ENCODE peak calls at places on chromosomes 13 and 19, in seven cellular contexts. F is H1, G is K562, D is HepG2, B is HCT116, Q is SK-N-SH, K is GM12878. L is an unnamed sample.

GRCh38 chr13:100513987-100514670 is 74.5 kb downstream of the GGACT start:
- DNase-seq in F (no peak), G (no peak), D (no peak), B (no peak), Q (no peak), K (no peak), L (no peak)

GRCh38 chr13:26921918-26922317 is 161.3 kb upstream of the GPR12 start:
- DNase-seq in F (no peak), G (no peak), D (no peak), B (no peak), Q (no peak), K (no peak), L (no peak)

GRCh38 chr13:37313383-37313782 is 207.9 kb upstream of the CSNK1A1L start:
- DNase-seq in F (no peak), G (no peak), D (no peak), B (no peak), Q (no peak), K (no peak), L (no peak)

GRCh38 chr13:48730971-48731658 is 77.4 kb downstream of the CYSLTR2 start:
- DNase-seq in F (no peak), G (no peak), D (no peak), B (peak), Q (no peak), K (no peak), L (no peak)

GRCh38 chr19:3053780-3054179 is 8.5 kb downstream of the TLE5 start:
- DNase-seq in F (no peak), G (peak), D (no peak), B (no peak), Q (no peak), K (no peak), L (no peak)

GRCh38 chr19:13104848-13105646 is 2.4 kb upstream of the LYL1 start:
- DNase-seq in F (no peak), G (no peak), D (no peak), B (no peak), Q (no peak), K (no peak), L (no peak)

GRCh38 chr19:29673451-29674371 is 8.4 kb downstream of the PLEKHF1 start:
- DNase-seq in F (no peak), G (no peak), D (no peak), B (no peak), Q (no peak), K (no peak), L (no peak)

GRCh38 chr13:111956261-111957151 is 110.4 kb upstream of the SOX1 start:
- DNase-seq in F (no peak), G (no peak), D (no peak), B (no peak), Q (no peak), K (no peak), L (no peak)

GRCh38 chr13:113413178-113413897 is 40.0 kb downstream of the ADPRHL1 start:
- DNase-seq in F (no peak), G (no peak), D (no peak), B (no peak), Q (no peak), K (no peak), L (no peak)

GRCh38 chr13:35824395-35824794 is 306.8 kb downstream of the DCLK1 start:
- DNase-seq in F (no peak), G (no peak), D (no peak), B (no peak), Q (no peak), K (no peak), L (no peak)

GRCh38 chr19:41616785-41617621 is 9.9 kb downstream of the CEACAM4 start:
- DNase-seq in F (no peak), G (peak), D (peak), B (no peak), Q (no peak), K (no peak), L (no peak)

GRCh38 chr19:54100560-54100959 is at the start of gene OSCAR:
- DNase-seq in F (no peak), G (no peak), D (peak), B (no peak), Q (no peak), K (no peak), L (no peak)

GRCh38 chr19:8028951-8029491 is 23.5 kb upstream of the CCL25 start:
- DNase-seq in F (no peak), G (peak), D (no peak), B (no peak), Q (no peak), K (no peak), L (no peak)

GRCh38 chr19:18292810-18293641 is 11.6 kb upstream of the JUND start:
- DNase-seq in F (peak), G (peak), D (peak), B (peak), Q (peak), K (no peak), L (no peak)

GRCh38 chr19:38047048-38047435 is 140.0 kb downstream of the SIPA1L3 start:
- DNase-seq in F (no peak), G (no peak), D (no peak), B (no peak), Q (no peak), K (no peak), L (no peak)

GRCh38 chr13:113657851-113658741 is at the start of gene ATP4B:
- DNase-seq in F (no peak), G (no peak), D (no peak), B (no peak), Q (peak), K (no peak), L (no peak)

GRCh38 chr19:33998739-33999345 is 173.5 kb upstream of the LSM14A start:
- DNase-seq in F (no peak), G (no peak), D (no peak), B (no peak), Q (peak), K (no peak), L (no peak)

GRCh38 chr19:16070366-16070990 is 5.8 kb upstream of the TPM4 start:
- DNase-seq in F (no peak), G (peak), D (peak), B (peak), Q (no peak), K (no peak), L (no peak)

GRCh38 chr19:14770944-14771839 is 7.2 kb downstream of the ADGRE2 start:
- DNase-seq in F (no peak), G (no peak), D (no peak), B (no peak), Q (no peak), K (no peak), L (no peak)

GRCh38 chr13:102651892-102652291 is 43.0 kb downstream of the METTL21C start:
- DNase-seq in F (no peak), G (no peak), D (no peak), B (no peak), Q (no peak), K (no peak), L (no peak)

GRCh38 chr19:3057275-3057714 is 5.0 kb downstream of the TLE5 start:
- DNase-seq in F (no peak), G (peak), D (no peak), B (no peak), Q (no peak), K (no peak), L (no peak)

GRCh38 chr19:50972795-50973376 is 3.5 kb upstream of the KLK6 start:
- DNase-seq in F (no peak), G (no peak), D (no peak), B (peak), Q (no peak), K (no peak), L (no peak)

GRCh38 chr19:3547301-3547731 is 8.3 kb downstream of the TEKTIP1 start:
- DNase-seq in F (no peak), G (peak), D (no peak), B (no peak), Q (peak), K (no peak), L (no peak)

GRCh38 chr13:27347373-27347772 is 76.7 kb downstream of the RASL11A start:
- DNase-seq in F (no peak), G (no peak), D (no peak), B (no peak), Q (no peak), K (no peak), L (no peak)

DNA sequence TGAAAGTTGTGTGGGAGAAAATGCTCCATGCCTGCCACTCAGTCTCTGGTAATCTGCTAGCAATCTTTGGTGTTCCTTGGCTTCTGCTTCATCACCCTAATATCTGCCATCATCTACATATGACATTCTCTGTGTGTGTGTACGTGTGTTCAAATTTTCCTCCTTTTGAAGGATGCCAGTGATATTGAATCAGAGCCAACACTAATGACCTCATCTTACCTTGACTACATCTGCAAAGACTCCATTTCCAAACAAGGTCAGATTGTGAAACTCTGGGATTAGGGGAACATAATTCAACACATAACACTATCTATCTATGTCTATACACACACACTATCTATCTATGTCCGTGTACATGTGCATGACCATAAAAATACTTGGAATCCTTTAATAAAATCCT is 81.4 kb upstream of the IRS2 start:
- DNase-seq in F (no peak), G (no peak), D (no peak), B (no peak), Q (no peak), K (no peak), L (no peak)
- TF ChIP-seq SIN3A in F (no peak), G (no peak), D (no peak), B (no peak), Q (no peak), K (no peak), L (no peak)

GRCh38 chr13:106696719-106697118 is 128.8 kb upstream of the ARGLU1 start:
- DNase-seq in F (no peak), G (no peak), D (no peak), B (no peak), Q (no peak), K (no peak), L (no peak)

GRCh38 chr13:106695139-106695538 is 127.2 kb upstream of the ARGLU1 start:
- DNase-seq in F (no peak), G (no peak), D (no peak), B (no peak), Q (no peak), K (no peak), L (no peak)

GRCh38 chr13:106700007-106700950 is 132.3 kb upstream of the ARGLU1 start:
- DNase-seq in F (no peak), G (no peak), D (no peak), B (no peak), Q (no peak), K (no peak), L (no peak)

GRCh38 chr13:106691861-106692260 is 123.9 kb upstream of the ARGLU1 start:
- DNase-seq in F (no peak), G (no peak), D (no peak), B (no peak), Q (no peak), K (no peak), L (no peak)

GRCh38 chr13:106696140-106696539 is 128.2 kb upstream of the ARGLU1 start:
- DNase-seq in F (no peak), G (no peak), D (no peak), B (no peak), Q (no peak), K (no peak), L (no peak)
- H3K27ac ChIP-seq in F (no peak), G (no peak), D (no peak), B (no peak), Q (no peak), K (no peak), L (no peak)

GRCh38 chr19:44401108-44401786 is at the start of gene ZNF285:
- DNase-seq in F (peak), G (peak), D (peak), B (no peak), Q (peak), K (peak), L (peak)
- TF ChIP-seq POLR2AphosphoS5 in F (no peak), G (no peak), D (peak), B (no peak), Q (peak), K (no peak), L (peak)

GRCh38 chr13:21638319-21639282 is 32.3 kb upstream of the FGF9 start:
- DNase-seq in F (no peak), G (peak), D (no peak), B (no peak), Q (peak), K (no peak), L (no peak)
- TF ChIP-seq SIN3A in F (no peak), G (no peak), D (no peak), B (no peak), Q (no peak), K (no peak), L (no peak)

GRCh38 chr13:39462456-39462855 is 140.5 kb downstream of the LHFPL6 start:
- DNase-seq in F (no peak), G (no peak), D (no peak), B (no peak), Q (no peak), K (no peak), L (no peak)

GRCh38 chr13:39468306-39468705 is 134.7 kb downstream of the LHFPL6 start:
- DNase-seq in F (no peak), G (no peak), D (no peak), B (no peak), Q (no peak), K (no peak), L (no peak)

GRCh38 chr13:39461685-39462266 is 141.2 kb downstream of the LHFPL6 start:
- DNase-seq in F (no peak), G (no peak), D (no peak), B (no peak), Q (no peak), K (no peak), L (no peak)

GRCh38 chr13:39463611-39464010 is 139.4 kb downstream of the LHFPL6 start:
- DNase-seq in F (no peak), G (no peak), D (no peak), B (no peak), Q (no peak), K (no peak), L (no peak)

DNA sequence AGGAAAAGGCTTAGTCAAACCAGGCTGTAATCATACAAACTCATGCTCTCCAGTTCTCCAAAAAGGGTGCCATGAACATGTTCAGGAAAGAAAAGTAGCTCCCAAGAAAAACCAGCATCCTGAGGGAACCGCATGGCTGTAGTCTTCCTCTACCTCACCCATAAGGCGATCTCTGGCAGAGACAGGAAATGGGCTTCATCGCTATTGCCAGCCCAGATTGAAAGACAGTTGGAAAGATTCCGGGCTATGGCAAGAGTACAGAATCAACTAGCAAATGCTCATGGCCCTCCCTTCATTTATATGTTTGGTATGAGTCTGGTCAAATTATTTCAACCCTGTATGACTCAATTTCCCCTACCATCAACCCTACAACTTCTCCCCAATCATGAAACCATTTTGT is 140.1 kb downstream of the LHFPL6 start:
- DNase-seq in F (no peak), G (no peak), D (no peak), B (no peak), Q (no peak), K (no peak), L (no peak)
- H3K27ac ChIP-seq in F (no peak), G (no peak), D (no peak), B (no peak), Q (no peak), K (no peak), L (no peak)

DNA sequence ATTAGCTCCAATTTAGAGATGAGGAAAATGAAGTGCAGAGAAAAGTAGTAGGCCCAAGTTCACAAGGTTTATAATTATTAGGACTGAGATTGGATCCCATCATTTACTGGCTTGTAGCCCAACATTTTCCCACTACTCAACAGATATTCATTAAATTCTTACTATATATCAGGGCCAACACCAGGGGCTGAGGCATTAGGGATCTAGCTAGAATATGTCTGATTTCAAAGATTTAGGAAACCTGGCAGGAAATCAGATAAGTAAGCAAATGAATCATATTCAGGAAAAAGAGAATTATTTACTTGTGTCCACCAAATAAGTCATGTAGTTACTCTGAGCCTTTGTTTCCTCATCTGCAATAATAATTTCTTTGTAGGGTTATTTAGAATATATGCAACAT is 94.3 kb downstream of the OXGR1 start:
- DNase-seq in F (no peak), G (no peak), D (no peak), B (no peak), Q (no peak), K (no peak), L (no peak)
- TF ChIP-seq POLR2AphosphoS5 in F (no peak), G (no peak), D (no peak), B (no peak), Q (no peak), K (no peak), L (no peak)

GRCh38 chr19:48656840-48657474 is 11.0 kb upstream of the CA11 start:
- DNase-seq in F (no peak), G (no peak), D (no peak), B (no peak), Q (no peak), K (no peak), L (no peak)
- TF ChIP-seq SIN3A in F (no peak), G (no peak), D (no peak), B (no peak), Q (no peak), K (no peak), L (no peak)

GRCh38 chr19:55340144-55340783 is 588 bp downstream of the KMT5C start:
- DNase-seq in F (no peak), G (peak), D (no peak), B (no peak), Q (peak), K (no peak), L (no peak)
- H3K27ac ChIP-seq in F (peak), G (peak), D (peak), B (peak), Q (peak), K (peak), L (peak)

DNA sequence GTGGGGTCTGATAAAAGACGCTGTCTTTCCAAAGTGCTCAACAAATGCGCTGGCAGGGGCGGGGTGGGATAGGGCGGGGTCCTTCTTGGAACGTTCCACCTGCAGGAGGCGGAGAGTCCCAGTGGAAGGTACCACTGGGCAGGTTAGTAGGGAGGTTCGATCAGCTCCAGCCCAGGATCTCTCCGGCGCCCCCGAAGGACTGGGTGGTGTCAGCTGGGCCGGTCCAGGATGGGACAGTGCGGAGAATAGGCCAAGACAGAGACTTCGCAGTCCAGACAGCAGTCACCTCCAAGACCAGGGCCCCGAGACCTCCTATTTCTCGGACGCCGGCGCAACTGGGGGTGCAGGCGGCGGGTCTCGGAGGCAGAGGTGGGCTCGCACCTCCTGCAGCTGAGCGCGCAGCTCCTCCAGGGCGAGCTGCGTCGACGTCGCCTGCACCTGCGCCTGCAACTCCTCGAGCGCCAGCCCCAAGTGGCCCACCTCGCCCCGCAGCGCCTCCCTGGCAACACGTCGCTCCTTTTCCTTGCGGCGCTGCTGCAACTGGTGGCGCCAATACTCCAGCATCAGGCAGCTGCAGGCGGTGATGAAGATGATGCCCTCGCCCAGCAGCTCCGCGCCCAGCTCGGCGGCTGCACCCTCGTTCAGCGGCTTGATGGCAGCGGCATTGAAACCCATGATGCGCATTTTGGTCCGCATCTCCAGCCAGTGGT is 21.6 kb downstream of the VASP start:
- DNase-seq in F (peak), G (peak), D (no peak), B (no peak), Q (no peak), K (no peak), L (no peak)
- TF ChIP-seq POLR2AphosphoS5 in F (peak), G (peak), D (no peak), B (no peak), Q (peak), K (peak), L (peak)